ENCODE peak calls at places on chromosomes 6 and 20, in nine cellular contexts. One of them, this sample, is unnamed.

GRCh38 chr6:834879-835278 is 141.9 kb upstream of the EXOC2 start:
- DNase-seq in fibroblast of lung: peak; percentile 54
- DNase-seq in neural progenitor cell: no peak
- DNase-seq in pancreas: no peak
- DNase-seq in endothelial cell of umbilical vein: no peak
- DNase-seq in PC-3: no peak
- DNase-seq in left ventricle myocardium inferior: no peak
- DNase-seq in astrocyte: no peak
- DNase-seq in heart left ventricle: no peak
- DNase-seq in this sample: no peak

GRCh38 chr6:1987640-1988039 is 257.8 kb downstream of the GMDS start:
- DNase-seq in fibroblast of lung: peak; percentile 86
- DNase-seq in heart left ventricle: no peak
- DNase-seq in pancreas: no peak
- DNase-seq in endothelial cell of umbilical vein: peak; percentile 56
- DNase-seq in left ventricle myocardium inferior: no peak
- DNase-seq in astrocyte: peak; percentile 66
- DNase-seq in PC-3: peak; percentile 90
- DNase-seq in neural progenitor cell: no peak
- DNase-seq in this sample: no peak

GRCh38 chr20:34693414-34693813 is 10.7 kb upstream of the TP53INP2 start:
- DNase-seq in endothelial cell of umbilical vein: no peak
- DNase-seq in heart left ventricle: no peak
- DNase-seq in fibroblast of lung: no peak
- DNase-seq in left ventricle myocardium inferior: no peak
- DNase-seq in pancreas: no peak
- DNase-seq in neural progenitor cell: no peak
- DNase-seq in PC-3: no peak
- DNase-seq in astrocyte: no peak
- DNase-seq in this sample: no peak

GRCh38 chr6:1334725-1335124 is 22.8 kb downstream of the FOXQ1 start:
- DNase-seq in PC-3: no peak
- DNase-seq in astrocyte: no peak
- DNase-seq in heart left ventricle: no peak
- DNase-seq in endothelial cell of umbilical vein: no peak
- DNase-seq in left ventricle myocardium inferior: no peak
- DNase-seq in pancreas: no peak
- DNase-seq in fibroblast of lung: no peak
- DNase-seq in neural progenitor cell: no peak
- DNase-seq in this sample: no peak

GRCh38 chr6:139623382-139623781 is 248.9 kb upstream of the CITED2 start:
- DNase-seq in PC-3: no peak
- DNase-seq in fibroblast of lung: no peak
- DNase-seq in pancreas: no peak
- DNase-seq in heart left ventricle: no peak
- DNase-seq in astrocyte: no peak
- DNase-seq in neural progenitor cell: no peak
- DNase-seq in endothelial cell of umbilical vein: no peak
- DNase-seq in left ventricle myocardium inferior: no peak
- DNase-seq in this sample: no peak

GRCh38 chr20:37055276-37055675 is 40.5 kb downstream of the RBL1 start:
- DNase-seq in pancreas: no peak
- DNase-seq in fibroblast of lung: no peak
- DNase-seq in neural progenitor cell: no peak
- DNase-seq in endothelial cell of umbilical vein: no peak
- DNase-seq in heart left ventricle: no peak
- DNase-seq in left ventricle myocardium inferior: no peak
- DNase-seq in astrocyte: no peak
- DNase-seq in PC-3: no peak
- DNase-seq in this sample: no peak

GRCh38 chr6:44127186-44128019 is at the start of the genes MRPL14 and TMEM63B:
- DNase-seq in endothelial cell of umbilical vein: peak; percentile 81
- DNase-seq in fibroblast of lung: peak; percentile 89
- DNase-seq in PC-3: peak; percentile 92
- DNase-seq in pancreas: peak; percentile 84
- DNase-seq in heart left ventricle: peak; percentile 92
- DNase-seq in left ventricle myocardium inferior: peak; percentile 86
- DNase-seq in neural progenitor cell: peak; percentile 96
- DNase-seq in astrocyte: peak; percentile 58
- DNase-seq in this sample: peak; percentile 96

GRCh38 chr6:134945045-134945444 is 4.9 kb downstream of the ALDH8A1 start:
- DNase-seq in heart left ventricle: no peak
- DNase-seq in left ventricle myocardium inferior: no peak
- DNase-seq in endothelial cell of umbilical vein: no peak
- DNase-seq in pancreas: no peak
- DNase-seq in astrocyte: no peak
- DNase-seq in PC-3: no peak
- DNase-seq in fibroblast of lung: no peak
- DNase-seq in neural progenitor cell: no peak
- DNase-seq in this sample: no peak

GRCh38 chr6:158358450-158359077 is 46.3 kb downstream of the TULP4 start:
- DNase-seq in left ventricle myocardium inferior: no peak
- DNase-seq in astrocyte: no peak
- DNase-seq in endothelial cell of umbilical vein: no peak
- DNase-seq in pancreas: peak; percentile 85
- DNase-seq in PC-3: no peak
- DNase-seq in heart left ventricle: no peak
- DNase-seq in neural progenitor cell: no peak
- DNase-seq in fibroblast of lung: no peak
- DNase-seq in this sample: no peak

GRCh38 chr6:82025271-82025670 is 222.3 kb downstream of the IBTK start:
- DNase-seq in PC-3: no peak
- DNase-seq in pancreas: no peak
- DNase-seq in fibroblast of lung: no peak
- DNase-seq in astrocyte: no peak
- DNase-seq in heart left ventricle: no peak
- DNase-seq in left ventricle myocardium inferior: no peak
- DNase-seq in endothelial cell of umbilical vein: no peak
- DNase-seq in neural progenitor cell: no peak
- DNase-seq in this sample: no peak

GRCh38 chr20:64036346-64037198 is 590 bp downstream of the C20orf204 start:
- DNase-seq in left ventricle myocardium inferior: no peak
- DNase-seq in neural progenitor cell: no peak
- DNase-seq in PC-3: no peak
- DNase-seq in fibroblast of lung: peak; percentile 41
- DNase-seq in pancreas: no peak
- DNase-seq in astrocyte: no peak
- DNase-seq in endothelial cell of umbilical vein: no peak
- DNase-seq in heart left ventricle: no peak
- DNase-seq in this sample: peak; percentile 61

GRCh38 chr6:163457637-163458561 is 43.4 kb downstream of the QKI start:
- DNase-seq in heart left ventricle: no peak
- DNase-seq in endothelial cell of umbilical vein: peak; percentile 58
- DNase-seq in neural progenitor cell: no peak
- DNase-seq in fibroblast of lung: peak; percentile 94
- DNase-seq in pancreas: no peak
- DNase-seq in PC-3: peak; percentile 30
- DNase-seq in astrocyte: peak; percentile 97
- DNase-seq in left ventricle myocardium inferior: no peak
- DNase-seq in this sample: no peak

GRCh38 chr6:35713006-35713405 is 23.8 kb upstream of the ARMC12 start:
- DNase-seq in endothelial cell of umbilical vein: no peak
- DNase-seq in PC-3: no peak
- DNase-seq in heart left ventricle: no peak
- DNase-seq in astrocyte: no peak
- DNase-seq in pancreas: no peak
- DNase-seq in neural progenitor cell: no peak
- DNase-seq in fibroblast of lung: no peak
- DNase-seq in left ventricle myocardium inferior: no peak
- DNase-seq in this sample: peak; percentile 15

DNA sequence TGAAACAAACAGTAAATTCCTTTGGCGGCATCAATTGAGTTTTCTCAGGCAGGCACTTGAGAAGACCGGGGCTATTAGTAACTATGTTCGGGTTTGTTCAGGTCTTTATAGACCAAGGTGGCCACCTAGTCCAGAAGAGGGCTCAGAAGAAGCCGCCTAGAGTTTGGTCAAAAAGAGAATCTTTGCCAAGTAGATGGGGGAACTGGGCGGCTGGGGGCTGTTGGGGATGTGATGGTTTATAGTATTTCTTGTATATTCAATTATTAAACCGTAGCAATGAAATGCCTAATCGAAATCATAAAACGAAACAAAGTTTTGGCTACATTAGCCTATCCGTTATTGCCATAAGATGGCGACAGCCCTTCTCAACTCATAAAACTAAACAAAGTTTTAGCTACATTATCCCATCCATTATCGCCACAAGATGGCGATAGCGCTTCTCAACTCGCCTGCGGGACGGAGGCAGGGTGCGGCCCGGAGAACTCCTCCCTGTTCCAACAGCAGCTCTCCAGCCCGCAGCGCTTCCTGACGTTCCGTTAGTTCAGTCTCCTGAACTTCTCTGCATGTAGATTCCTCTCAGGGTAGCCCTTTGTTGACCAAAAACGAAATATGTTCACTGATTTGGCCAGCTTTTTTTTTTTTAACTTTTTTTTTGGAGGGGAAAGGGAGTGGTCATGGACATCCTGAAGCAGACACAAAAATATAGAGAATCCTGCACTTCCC is 120.5 kb upstream of the PRSS16 start:
- DNase-seq in left ventricle myocardium inferior: peak; percentile 85
- DNase-seq in PC-3: peak; percentile 95
- DNase-seq in heart left ventricle: peak; percentile 92
- DNase-seq in astrocyte: peak; percentile 75
- DNase-seq in neural progenitor cell: peak; percentile 92
- DNase-seq in pancreas: peak; percentile 74
- DNase-seq in endothelial cell of umbilical vein: peak; percentile 92
- DNase-seq in fibroblast of lung: peak; percentile 94
- DNase-seq in this sample: peak; percentile 94
- H3K4me3 ChIP-seq in left ventricle myocardium inferior: peak overlapping the region; percentile 62
- H3K4me3 ChIP-seq in PC-3: peak overlapping the region; percentile 59
- H3K4me3 ChIP-seq in heart left ventricle: peak overlapping the region; percentile 47
- H3K4me3 ChIP-seq in astrocyte: peak overlapping the region; percentile 52
- H3K4me3 ChIP-seq in neural progenitor cell: peak overlapping the region; percentile 39
- H3K4me3 ChIP-seq in pancreas: no peak overlapping the region
- H3K4me3 ChIP-seq in endothelial cell of umbilical vein: no peak overlapping the region
- H3K4me3 ChIP-seq in fibroblast of lung: peak overlapping the region; percentile 75
- H3K4me3 ChIP-seq in this sample: peak overlapping the region; percentile 48

GRCh38 chr6:153084393-153084792 is 46.7 kb downstream of the RGS17 start:
- DNase-seq in pancreas: no peak
- DNase-seq in heart left ventricle: no peak
- DNase-seq in PC-3: peak; percentile 30
- DNase-seq in neural progenitor cell: no peak
- DNase-seq in astrocyte: peak; percentile 31
- DNase-seq in endothelial cell of umbilical vein: no peak
- DNase-seq in fibroblast of lung: peak; percentile 85
- DNase-seq in left ventricle myocardium inferior: no peak
- DNase-seq in this sample: no peak

GRCh38 chr6:153086225-153086990 is 44.7 kb downstream of the RGS17 start:
- DNase-seq in heart left ventricle: no peak
- DNase-seq in endothelial cell of umbilical vein: no peak
- DNase-seq in PC-3: no peak
- DNase-seq in fibroblast of lung: no peak
- DNase-seq in astrocyte: peak; percentile 26
- DNase-seq in left ventricle myocardium inferior: no peak
- DNase-seq in pancreas: no peak
- DNase-seq in neural progenitor cell: no peak
- DNase-seq in this sample: no peak

GRCh38 chr6:153083869-153084268 is 47.2 kb downstream of the RGS17 start:
- DNase-seq in PC-3: peak; percentile 47
- DNase-seq in pancreas: no peak
- DNase-seq in neural progenitor cell: no peak
- DNase-seq in heart left ventricle: no peak
- DNase-seq in left ventricle myocardium inferior: no peak
- DNase-seq in astrocyte: no peak
- DNase-seq in fibroblast of lung: no peak
- DNase-seq in endothelial cell of umbilical vein: no peak
- DNase-seq in this sample: no peak

GRCh38 chr6:153085239-153085638 is 45.8 kb downstream of the RGS17 start:
- DNase-seq in neural progenitor cell: no peak
- DNase-seq in astrocyte: no peak
- DNase-seq in endothelial cell of umbilical vein: peak; percentile 37
- DNase-seq in PC-3: no peak
- DNase-seq in heart left ventricle: no peak
- DNase-seq in pancreas: no peak
- DNase-seq in fibroblast of lung: peak; percentile 20
- DNase-seq in left ventricle myocardium inferior: no peak
- DNase-seq in this sample: no peak

DNA sequence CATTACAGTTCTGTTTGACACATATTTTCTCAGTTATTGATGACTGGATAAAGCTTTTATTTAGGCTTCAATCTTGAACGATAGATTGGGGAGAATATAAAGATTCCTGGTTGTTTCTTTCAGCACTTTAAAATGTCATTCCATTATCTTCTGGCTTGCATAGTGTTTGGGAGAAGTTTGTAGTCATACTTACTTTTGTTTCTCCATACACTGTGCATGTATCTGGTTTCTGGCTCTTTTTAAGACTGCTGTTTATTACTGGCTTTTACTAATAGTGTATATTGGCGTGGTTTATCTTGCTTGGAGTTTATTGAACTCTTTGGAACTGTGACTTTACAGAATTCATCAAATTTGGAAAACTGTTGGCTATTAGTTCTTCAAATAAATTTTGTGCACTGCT is 49.2 kb downstream of the RGS17 start:
- DNase-seq in fibroblast of lung: no peak
- DNase-seq in heart left ventricle: no peak
- DNase-seq in pancreas: no peak
- DNase-seq in astrocyte: no peak
- DNase-seq in PC-3: no peak
- DNase-seq in endothelial cell of umbilical vein: no peak
- DNase-seq in neural progenitor cell: no peak
- DNase-seq in left ventricle myocardium inferior: no peak
- DNase-seq in this sample: no peak
- TF ChIP-seq CTCF in fibroblast of lung: no peak
- TF ChIP-seq CTCF in heart left ventricle: no peak
- TF ChIP-seq CTCF in pancreas: no peak
- TF ChIP-seq CTCF in astrocyte: no peak
- TF ChIP-seq CTCF in PC-3: no peak
- TF ChIP-seq CTCF in endothelial cell of umbilical vein: no peak
- TF ChIP-seq CTCF in neural progenitor cell: no peak
- TF ChIP-seq CTCF in left ventricle myocardium inferior: no peak
- TF ChIP-seq CTCF in this sample: no peak

DNA sequence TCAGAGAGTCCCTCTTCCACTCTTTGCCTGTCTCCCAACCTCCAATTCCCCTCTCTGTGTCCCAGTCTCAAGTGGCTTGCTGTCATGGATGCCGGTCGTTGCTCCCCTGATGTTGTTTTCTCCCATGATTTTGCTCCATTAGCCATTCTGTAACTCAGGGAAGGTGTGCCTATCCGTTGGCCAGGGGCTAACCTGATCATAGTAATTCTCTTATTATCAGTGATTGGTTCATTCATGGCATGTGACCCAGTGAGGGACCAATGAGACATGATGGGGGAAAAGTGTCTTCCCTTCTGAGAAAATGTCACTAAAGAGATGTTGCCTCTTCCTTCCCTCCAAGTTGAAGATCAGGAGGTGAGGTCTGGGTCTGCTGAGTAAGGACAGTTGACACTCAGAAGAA is 214.5 kb downstream of the FARS2 start:
- DNase-seq in fibroblast of lung: no peak
- DNase-seq in endothelial cell of umbilical vein: no peak
- DNase-seq in PC-3: no peak
- DNase-seq in astrocyte: no peak
- DNase-seq in left ventricle myocardium inferior: no peak
- DNase-seq in heart left ventricle: no peak
- DNase-seq in neural progenitor cell: no peak
- DNase-seq in pancreas: no peak
- DNase-seq in this sample: no peak
- H3K4me1 ChIP-seq in fibroblast of lung: no peaks in the 10 kb centered on the region
- H3K4me1 ChIP-seq in endothelial cell of umbilical vein: no peaks in the 10 kb centered on the region
- H3K4me1 ChIP-seq in PC-3: peaks cover 22% of the 10 kb centered on the region
- H3K4me1 ChIP-seq in astrocyte: peaks cover 13% of the 10 kb centered on the region
- H3K4me1 ChIP-seq in left ventricle myocardium inferior: peaks cover 13% of the 10 kb centered on the region
- H3K4me1 ChIP-seq in heart left ventricle: peaks cover 17% of the 10 kb centered on the region
- H3K4me1 ChIP-seq in neural progenitor cell: peaks cover 26% of the 10 kb centered on the region
- H3K4me1 ChIP-seq in pancreas: no peaks in the 10 kb centered on the region
- H3K4me1 ChIP-seq in this sample: no peaks in the 10 kb centered on the region

GRCh38 chr6:149897015-149897697 is 757 bp downstream of the RAET1E start:
- DNase-seq in fibroblast of lung: peak; percentile 97
- DNase-seq in endothelial cell of umbilical vein: peak; percentile 11
- DNase-seq in heart left ventricle: peak; percentile 73
- DNase-seq in left ventricle myocardium inferior: peak; percentile 83
- DNase-seq in pancreas: peak; percentile 22
- DNase-seq in PC-3: peak; percentile 83
- DNase-seq in astrocyte: peak; percentile 85
- DNase-seq in neural progenitor cell: no peak
- DNase-seq in this sample: peak; percentile 87
- H3K4me3 ChIP-seq in fibroblast of lung: peak overlapping the region; percentile 41
- H3K4me3 ChIP-seq in endothelial cell of umbilical vein: no peak overlapping the region
- H3K4me3 ChIP-seq in heart left ventricle: peak overlapping the region; percentile 29
- H3K4me3 ChIP-seq in left ventricle myocardium inferior: peak overlapping the region; percentile 43
- H3K4me3 ChIP-seq in pancreas: no peak overlapping the region
- H3K4me3 ChIP-seq in PC-3: peak overlapping the region; percentile 57
- H3K4me3 ChIP-seq in astrocyte: peak overlapping the region; percentile 11
- H3K4me3 ChIP-seq in neural progenitor cell: no peak overlapping the region
- H3K4me3 ChIP-seq in this sample: no peak overlapping the region